ENCODE peak calls at places on chromosome 14, in ten cellular contexts. One of them, this sample, is unnamed.
A peak's percentile ranks its signal among the peaks of the same experiment; 100 is the strongest.

GRCh38 chr14:24282736-24283135 is 11.3 kb upstream of the RABGGTA start:
- DNase-seq in coronary artery: no peak
- DNase-seq in brain microvascular endothelial cell: no peak
- DNase-seq in adrenal gland: no peak
- DNase-seq in choroid plexus epithelial cell: no peak
- DNase-seq in endodermal cell: no peak
- DNase-seq in ovary: no peak
- DNase-seq in foreskin fibroblast: no peak
- DNase-seq in PC-3: no peak
- DNase-seq in bronchial epithelial cell: no peak
- DNase-seq in this sample: no peak

GRCh38 chr14:89491701-89492381 is 74.8 kb upstream of the FOXN3 start:
- DNase-seq in adrenal gland: no peak
- DNase-seq in ovary: no peak
- DNase-seq in foreskin fibroblast: no peak
- DNase-seq in coronary artery: no peak
- DNase-seq in endodermal cell: no peak
- DNase-seq in PC-3: no peak
- DNase-seq in brain microvascular endothelial cell: peak; percentile 17
- DNase-seq in bronchial epithelial cell: no peak
- DNase-seq in choroid plexus epithelial cell: peak; percentile 80
- DNase-seq in this sample: no peak

GRCh38 chr14:105107781-105108515 is 42.7 kb upstream of the GPR132 start:
- DNase-seq in ovary: no peak
- DNase-seq in coronary artery: no peak
- DNase-seq in PC-3: no peak
- DNase-seq in brain microvascular endothelial cell: no peak
- DNase-seq in bronchial epithelial cell: no peak
- DNase-seq in foreskin fibroblast: no peak
- DNase-seq in adrenal gland: no peak
- DNase-seq in choroid plexus epithelial cell: no peak
- DNase-seq in endodermal cell: no peak
- DNase-seq in this sample: no peak

GRCh38 chr14:88323086-88323519 is at the start of gene KCNK10:
- DNase-seq in foreskin fibroblast: no peak
- DNase-seq in coronary artery: no peak
- DNase-seq in brain microvascular endothelial cell: no peak
- DNase-seq in ovary: no peak
- DNase-seq in endodermal cell: no peak
- DNase-seq in adrenal gland: no peak
- DNase-seq in choroid plexus epithelial cell: no peak
- DNase-seq in bronchial epithelial cell: no peak
- DNase-seq in PC-3: no peak
- DNase-seq in this sample: peak; percentile 3

GRCh38 chr14:23695220-23695999 is 59.2 kb downstream of the DHRS2 start:
- DNase-seq in brain microvascular endothelial cell: no peak
- DNase-seq in endodermal cell: peak; percentile 75
- DNase-seq in PC-3: no peak
- DNase-seq in coronary artery: no peak
- DNase-seq in adrenal gland: peak; percentile 35
- DNase-seq in foreskin fibroblast: no peak
- DNase-seq in bronchial epithelial cell: no peak
- DNase-seq in ovary: peak; percentile 36
- DNase-seq in choroid plexus epithelial cell: no peak
- DNase-seq in this sample: no peak

GRCh38 chr14:100791995-100792394 is 33.9 kb upstream of the MEG3 start:
- DNase-seq in foreskin fibroblast: no peak
- DNase-seq in brain microvascular endothelial cell: no peak
- DNase-seq in endodermal cell: no peak
- DNase-seq in bronchial epithelial cell: no peak
- DNase-seq in PC-3: no peak
- DNase-seq in adrenal gland: no peak
- DNase-seq in choroid plexus epithelial cell: no peak
- DNase-seq in coronary artery: no peak
- DNase-seq in ovary: no peak
- DNase-seq in this sample: no peak

GRCh38 chr14:93954900-93955891 is 21.2 kb downstream of the ASB2 start:
- DNase-seq in foreskin fibroblast: no peak
- DNase-seq in endodermal cell: no peak
- DNase-seq in coronary artery: no peak
- DNase-seq in bronchial epithelial cell: no peak
- DNase-seq in PC-3: no peak
- DNase-seq in ovary: no peak
- DNase-seq in adrenal gland: peak; percentile 41
- DNase-seq in brain microvascular endothelial cell: no peak
- DNase-seq in choroid plexus epithelial cell: no peak
- DNase-seq in this sample: no peak

GRCh38 chr14:90675399-90675798 is 140.8 kb downstream of the TTC7B start:
- DNase-seq in choroid plexus epithelial cell: no peak
- DNase-seq in coronary artery: peak; percentile 85
- DNase-seq in adrenal gland: peak; percentile 91
- DNase-seq in ovary: no peak
- DNase-seq in endodermal cell: no peak
- DNase-seq in brain microvascular endothelial cell: peak; percentile 25
- DNase-seq in bronchial epithelial cell: no peak
- DNase-seq in PC-3: peak; percentile 41
- DNase-seq in foreskin fibroblast: peak; percentile 65
- DNase-seq in this sample: no peak

GRCh38 chr14:32300146-32300545 is 29.0 kb upstream of the AKAP6 start:
- DNase-seq in brain microvascular endothelial cell: no peak
- DNase-seq in coronary artery: no peak
- DNase-seq in ovary: no peak
- DNase-seq in bronchial epithelial cell: no peak
- DNase-seq in adrenal gland: no peak
- DNase-seq in PC-3: no peak
- DNase-seq in choroid plexus epithelial cell: no peak
- DNase-seq in foreskin fibroblast: no peak
- DNase-seq in endodermal cell: no peak
- DNase-seq in this sample: no peak

GRCh38 chr14:103141117-103141796 is 18.0 kb downstream of the TNFAIP2 start:
- DNase-seq in choroid plexus epithelial cell: peak; percentile 61
- DNase-seq in endodermal cell: peak; percentile 94
- DNase-seq in brain microvascular endothelial cell: no peak
- DNase-seq in ovary: peak; percentile 32
- DNase-seq in PC-3: peak; percentile 76
- DNase-seq in coronary artery: no peak
- DNase-seq in adrenal gland: peak; percentile 73
- DNase-seq in bronchial epithelial cell: no peak
- DNase-seq in foreskin fibroblast: no peak
- DNase-seq in this sample: peak; percentile 56

GRCh38 chr14:22334627-22335026 is 254.4 kb downstream of the DAD1 start:
- DNase-seq in endodermal cell: peak; percentile 64
- DNase-seq in coronary artery: no peak
- DNase-seq in PC-3: peak; percentile 71
- DNase-seq in foreskin fibroblast: no peak
- DNase-seq in bronchial epithelial cell: no peak
- DNase-seq in adrenal gland: no peak
- DNase-seq in brain microvascular endothelial cell: no peak
- DNase-seq in ovary: no peak
- DNase-seq in choroid plexus epithelial cell: no peak
- DNase-seq in this sample: no peak

GRCh38 chr14:95808371-95808770 is 68.3 kb upstream of the TUNAR start:
- DNase-seq in ovary: no peak
- DNase-seq in choroid plexus epithelial cell: no peak
- DNase-seq in coronary artery: no peak
- DNase-seq in bronchial epithelial cell: no peak
- DNase-seq in foreskin fibroblast: no peak
- DNase-seq in adrenal gland: no peak
- DNase-seq in endodermal cell: peak; percentile 7
- DNase-seq in brain microvascular endothelial cell: no peak
- DNase-seq in PC-3: no peak
- DNase-seq in this sample: no peak

GRCh38 chr14:101960225-101960624 is 4.1 kb upstream of the DYNC1H1 start:
- DNase-seq in endodermal cell: peak; percentile 81
- DNase-seq in bronchial epithelial cell: no peak
- DNase-seq in coronary artery: no peak
- DNase-seq in brain microvascular endothelial cell: no peak
- DNase-seq in PC-3: peak; percentile 48
- DNase-seq in ovary: no peak
- DNase-seq in adrenal gland: peak; percentile 44
- DNase-seq in choroid plexus epithelial cell: no peak
- DNase-seq in foreskin fibroblast: no peak
- DNase-seq in this sample: no peak
- TF ChIP-seq CTCF in endodermal cell: peak; percentile 73
- TF ChIP-seq CTCF in bronchial epithelial cell: peak; percentile 64
- TF ChIP-seq CTCF in coronary artery: no peak
- TF ChIP-seq CTCF in brain microvascular endothelial cell: peak; percentile 70
- TF ChIP-seq CTCF in PC-3: peak; percentile 65
- TF ChIP-seq CTCF in ovary: no peak
- TF ChIP-seq CTCF in adrenal gland: peak; percentile 30
- TF ChIP-seq CTCF in choroid plexus epithelial cell: peak; percentile 69
- TF ChIP-seq CTCF in foreskin fibroblast: peak; percentile 57
- TF ChIP-seq CTCF in this sample: peak; percentile 43

GRCh38 chr14:76880432-76880831 is 54.2 kb downstream of the LRRC74A start:
- DNase-seq in ovary: no peak
- DNase-seq in PC-3: no peak
- DNase-seq in coronary artery: no peak
- DNase-seq in brain microvascular endothelial cell: no peak
- DNase-seq in endodermal cell: no peak
- DNase-seq in adrenal gland: no peak
- DNase-seq in choroid plexus epithelial cell: peak; percentile 21
- DNase-seq in bronchial epithelial cell: no peak
- DNase-seq in foreskin fibroblast: no peak
- DNase-seq in this sample: no peak
- H3K4me3 ChIP-seq in ovary: no peak overlapping the region
- H3K4me3 ChIP-seq in PC-3: no peak overlapping the region
- H3K4me3 ChIP-seq in coronary artery: no peak overlapping the region
- H3K4me3 ChIP-seq in brain microvascular endothelial cell: no peak overlapping the region
- H3K4me3 ChIP-seq in endodermal cell: no peak overlapping the region
- H3K4me3 ChIP-seq in adrenal gland: no peak overlapping the region
- H3K4me3 ChIP-seq in choroid plexus epithelial cell: no peak overlapping the region
- H3K4me3 ChIP-seq in bronchial epithelial cell: no peak overlapping the region
- H3K4me3 ChIP-seq in foreskin fibroblast: no peak overlapping the region
- H3K4me3 ChIP-seq in this sample: no peak overlapping the region

DNA sequence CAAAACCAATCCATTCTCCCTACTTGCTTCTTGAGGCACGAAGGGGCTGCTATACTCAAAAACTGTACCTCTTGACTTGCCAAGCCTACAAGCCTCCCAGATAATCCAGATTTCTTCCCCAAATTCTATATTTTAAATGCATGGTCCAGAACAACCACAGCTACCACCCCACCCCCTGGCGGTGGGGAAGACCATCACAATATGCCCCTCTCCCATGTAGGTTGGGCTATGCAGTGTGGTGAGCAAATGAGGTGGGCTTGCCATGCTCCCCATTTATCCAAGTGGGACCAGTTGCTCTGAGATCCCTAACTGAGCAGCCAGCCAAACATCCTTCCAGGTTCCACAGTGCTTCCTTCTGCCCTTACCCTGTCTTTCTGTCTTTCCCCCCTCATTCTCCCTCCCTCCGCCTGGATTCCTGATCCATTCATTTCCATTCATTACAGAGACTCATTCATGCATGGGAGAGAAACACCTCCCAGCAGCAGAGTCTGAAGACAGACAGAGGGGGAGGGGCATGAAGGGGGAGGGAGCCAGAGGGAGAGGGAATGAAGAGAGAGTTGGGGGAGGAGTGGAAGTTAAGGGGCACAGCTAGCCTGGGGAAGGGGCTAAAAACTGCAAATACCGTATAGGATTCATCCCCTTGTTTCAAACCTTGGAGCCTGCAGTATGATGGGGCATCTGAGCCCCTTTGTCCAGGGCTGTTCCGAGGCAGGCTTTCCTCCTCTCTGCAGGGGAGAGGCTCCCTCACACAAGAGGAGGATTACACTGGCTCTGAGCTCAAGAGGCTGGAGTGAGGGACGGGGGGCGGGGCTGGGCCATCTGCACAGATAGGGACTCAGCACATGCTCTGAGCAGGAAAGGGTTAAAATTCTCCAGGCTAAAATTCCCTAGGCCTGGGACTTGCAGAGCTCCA is 4.4 kb downstream of the ZNF219 start:
- DNase-seq in PC-3: no peak
- DNase-seq in choroid plexus epithelial cell: no peak
- DNase-seq in endodermal cell: peak; percentile 93
- DNase-seq in adrenal gland: no peak
- DNase-seq in foreskin fibroblast: no peak
- DNase-seq in coronary artery: no peak
- DNase-seq in ovary: no peak
- DNase-seq in brain microvascular endothelial cell: no peak
- DNase-seq in bronchial epithelial cell: no peak
- DNase-seq in this sample: no peak
- TF ChIP-seq CTCF in PC-3: no peak
- TF ChIP-seq CTCF in choroid plexus epithelial cell: peak; percentile 55
- TF ChIP-seq CTCF in endodermal cell: peak; percentile 68
- TF ChIP-seq CTCF in adrenal gland: no peak
- TF ChIP-seq CTCF in foreskin fibroblast: peak; percentile 25
- TF ChIP-seq CTCF in coronary artery: no peak
- TF ChIP-seq CTCF in ovary: no peak
- TF ChIP-seq CTCF in brain microvascular endothelial cell: peak; percentile 67
- TF ChIP-seq CTCF in bronchial epithelial cell: peak; percentile 26
- TF ChIP-seq CTCF in this sample: no peak

GRCh38 chr14:55274760-55275159 is 3.5 kb downstream of the FBXO34 start:
- DNase-seq in choroid plexus epithelial cell: peak; percentile 70
- DNase-seq in foreskin fibroblast: peak; percentile 44
- DNase-seq in brain microvascular endothelial cell: peak; percentile 53
- DNase-seq in bronchial epithelial cell: peak; percentile 20
- DNase-seq in coronary artery: no peak
- DNase-seq in ovary: no peak
- DNase-seq in endodermal cell: no peak
- DNase-seq in adrenal gland: no peak
- DNase-seq in PC-3: peak; percentile 39
- DNase-seq in this sample: peak; percentile 29

GRCh38 chr14:55272415-55272786 is 1.2 kb downstream of the FBXO34 start:
- DNase-seq in bronchial epithelial cell: peak; percentile 10
- DNase-seq in adrenal gland: no peak
- DNase-seq in foreskin fibroblast: no peak
- DNase-seq in brain microvascular endothelial cell: no peak
- DNase-seq in PC-3: no peak
- DNase-seq in coronary artery: no peak
- DNase-seq in choroid plexus epithelial cell: peak; percentile 31
- DNase-seq in ovary: no peak
- DNase-seq in endodermal cell: no peak
- DNase-seq in this sample: no peak

GRCh38 chr14:55272922-55273321 is 1.7 kb downstream of the FBXO34 start:
- DNase-seq in choroid plexus epithelial cell: no peak
- DNase-seq in PC-3: peak; percentile 40
- DNase-seq in ovary: no peak
- DNase-seq in endodermal cell: no peak
- DNase-seq in adrenal gland: no peak
- DNase-seq in brain microvascular endothelial cell: no peak
- DNase-seq in foreskin fibroblast: no peak
- DNase-seq in bronchial epithelial cell: peak; percentile 26
- DNase-seq in coronary artery: no peak
- DNase-seq in this sample: peak; percentile 7

GRCh38 chr14:55271572-55272414 is 572 bp downstream of the FBXO34 start:
- DNase-seq in ovary: peak; percentile 79
- DNase-seq in adrenal gland: peak; percentile 79
- DNase-seq in coronary artery: peak; percentile 85
- DNase-seq in endodermal cell: peak; percentile 82
- DNase-seq in choroid plexus epithelial cell: peak; percentile 71
- DNase-seq in PC-3: peak; percentile 69
- DNase-seq in bronchial epithelial cell: peak; percentile 60
- DNase-seq in brain microvascular endothelial cell: peak; percentile 76
- DNase-seq in foreskin fibroblast: peak; percentile 70
- DNase-seq in this sample: peak; percentile 69

DNA sequence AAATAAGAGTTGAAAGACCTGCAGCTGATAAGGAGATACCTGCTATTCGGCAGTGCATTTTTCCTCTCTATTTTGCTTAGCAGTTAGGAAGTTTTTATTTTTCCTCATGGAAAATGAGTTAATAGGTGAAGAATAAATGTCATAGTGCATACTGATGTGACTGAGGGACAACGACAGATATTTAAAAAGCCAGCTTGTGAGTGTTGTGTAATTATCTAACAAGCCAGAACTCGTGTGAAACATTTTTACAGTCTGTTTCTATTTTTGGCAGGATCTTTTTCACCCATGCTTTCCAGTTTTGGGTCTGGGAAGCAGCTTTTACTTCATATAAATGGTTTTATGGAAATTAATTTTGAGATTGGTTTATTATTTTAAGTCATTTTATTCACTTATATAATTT is 2.9 kb downstream of the FBXO34 start:
- DNase-seq in ovary: no peak
- DNase-seq in bronchial epithelial cell: peak; percentile 33
- DNase-seq in PC-3: no peak
- DNase-seq in coronary artery: no peak
- DNase-seq in endodermal cell: no peak
- DNase-seq in choroid plexus epithelial cell: no peak
- DNase-seq in adrenal gland: no peak
- DNase-seq in foreskin fibroblast: no peak
- DNase-seq in brain microvascular endothelial cell: no peak
- DNase-seq in this sample: peak; percentile 27
- H3K4me3 ChIP-seq in ovary: no peak overlapping the region
- H3K4me3 ChIP-seq in bronchial epithelial cell: no peak overlapping the region
- H3K4me3 ChIP-seq in PC-3: peak overlapping the region; percentile 5
- H3K4me3 ChIP-seq in coronary artery: no peak overlapping the region
- H3K4me3 ChIP-seq in endodermal cell: peak overlapping the region; percentile 96
- H3K4me3 ChIP-seq in choroid plexus epithelial cell: no peak overlapping the region
- H3K4me3 ChIP-seq in adrenal gland: no peak overlapping the region
- H3K4me3 ChIP-seq in foreskin fibroblast: no peak overlapping the region
- H3K4me3 ChIP-seq in brain microvascular endothelial cell: no peak overlapping the region
- H3K4me3 ChIP-seq in this sample: no peak overlapping the region